ENCODE peak calls at places on chromosomes 4 and X, in seven cellular contexts. G, Y, M, Z, P, V and N are unnamed samples.

GRCh38 chr4:150136036-150136435 is 57.8 kb downstream of the DCLK2 start:
- DNase-seq in Y (no peak), V (no peak), G (no peak), M (no peak), Z (no peak), P (peak; percentile 72), N (no peak)

GRCh38 chr4:176340871-176341685 is 21.3 kb downstream of the SPCS3 start:
- DNase-seq in G (peak; percentile 47), Z (peak; percentile 38), M (no peak), V (peak; percentile 54), Y (no peak), P (peak; percentile 66), N (no peak)

GRCh38 chr4:47106561-47106960 is 75.2 kb downstream of the GABRB1 start:
- DNase-seq in P (peak; percentile 79), G (no peak), Y (no peak), V (no peak), Z (no peak), M (no peak), N (no peak)

GRCh38 chr4:166252487-166253402 is 379.7 kb downstream of the TLL1 start:
- DNase-seq in Y (no peak), P (no peak), M (no peak), Z (peak; percentile 28), V (peak; percentile 7), G (no peak), N (no peak)

GRCh38 chrX:74509989-74510388 is 88.7 kb downstream of the SLC16A2 start:
- DNase-seq in G (no peak), Y (no peak), P (peak; percentile 5), Z (no peak), M (no peak), V (no peak), N (no peak)

GRCh38 chrX:72307646-72308051 is 1.9 kb upstream of the CITED1 start:
- DNase-seq in P (no peak), M (no peak), G (no peak), Z (no peak), Y (no peak), V (peak; percentile 2), N (no peak)

GRCh38 chr4:122458625-122459024 is 2.1 kb upstream of the IL2 start:
- DNase-seq in G (no peak), Z (no peak), Y (peak; percentile 48), P (peak; percentile 17), M (no peak), V (peak; percentile 33), N (no peak)

GRCh38 chr4:173301518-173302201 is 32.5 kb downstream of the HMGB2 start:
- DNase-seq in M (peak; percentile 34), V (peak; percentile 57), Y (no peak), Z (peak; percentile 14), P (peak; percentile 66), G (no peak), N (no peak)

GRCh38 chr4:82623284-82623683 is 61.5 kb upstream of the TMEM150C start:
- DNase-seq in V (no peak), Y (no peak), P (no peak), G (no peak), Z (no peak), M (no peak), N (no peak)

GRCh38 chr4:3614731-3614980 is 82.4 kb upstream of the LRPAP1 start:
- DNase-seq in P (no peak), Y (no peak), G (no peak), V (no peak), Z (no peak), M (no peak), N (no peak)

GRCh38 chr4:131441004-131441688 is 1707.9 kb upstream of the PCDH10 start:
- DNase-seq in P (no peak), Y (no peak), Z (no peak), G (no peak), V (no peak), M (no peak), N (no peak)

GRCh38 chr4:167185465-167185864 is 48.8 kb downstream of the SPOCK3 start:
- DNase-seq in M (no peak), G (no peak), V (no peak), Y (no peak), Z (no peak), P (no peak), N (no peak)

GRCh38 chr4:8439914-8440490 is 521 bp downstream of the ACOX3 start:
- DNase-seq in Z (peak; percentile 35), Y (no peak), P (no peak), V (peak; percentile 63), G (peak; percentile 52), M (peak; percentile 24), N (no peak)

GRCh38 chr4:8439168-8439567 is 1.4 kb downstream of the ACOX3 start:
- DNase-seq in Z (no peak), V (no peak), G (no peak), M (no peak), Y (no peak), P (peak; percentile 61), N (no peak)

GRCh38 chr4:8438743-8439142 is 1.8 kb downstream of the ACOX3 start:
- DNase-seq in G (no peak), Y (no peak), M (no peak), P (no peak), V (peak; percentile 20), Z (no peak), N (no peak)

GRCh38 chr4:8441499-8442091 is 1.0 kb downstream of the TRMT44 start:
- DNase-seq in V (peak; percentile 45), Y (no peak), Z (no peak), P (no peak), M (no peak), G (no peak), N (no peak)

DNA sequence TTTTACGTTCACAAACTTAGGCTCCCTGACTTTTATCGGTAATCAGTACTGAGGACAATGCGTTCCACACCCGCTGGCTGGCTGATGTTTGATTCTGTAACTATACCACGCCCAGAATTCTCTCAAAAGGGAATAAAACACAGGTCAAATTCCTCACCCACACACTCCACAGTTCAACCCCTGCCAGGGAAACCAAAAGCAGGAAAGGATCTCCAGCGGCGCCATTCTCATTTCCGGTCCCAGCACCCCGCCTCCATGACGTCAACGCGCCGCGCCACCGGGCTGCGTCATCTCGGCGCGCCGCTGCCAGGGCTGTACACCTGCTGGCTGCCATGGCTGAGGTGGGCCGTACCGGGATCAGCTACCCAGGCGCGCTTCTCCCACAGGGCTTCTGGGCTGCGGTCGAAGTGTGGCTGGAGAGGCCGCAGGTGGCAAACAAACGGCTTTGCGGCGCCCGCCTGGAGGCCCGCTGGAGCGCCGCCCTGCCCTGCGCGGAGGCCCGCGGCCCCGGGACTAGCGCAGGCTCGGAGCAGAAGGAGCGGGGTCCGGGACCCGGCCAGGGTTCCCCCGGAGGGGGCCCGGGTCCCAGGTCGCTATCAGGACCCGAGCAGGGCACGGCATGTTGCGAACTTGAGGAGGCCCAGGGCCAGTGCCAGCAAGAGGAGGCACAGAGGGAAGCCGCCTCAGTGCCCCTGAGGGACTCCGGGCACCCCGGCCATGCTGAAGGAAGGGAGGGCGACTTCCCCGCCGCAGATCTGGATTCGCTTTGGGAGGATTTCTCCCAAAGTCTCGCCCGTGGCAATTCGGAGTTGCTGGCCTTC is at the start of the genes ACOX3 and TRMT44:
- DNase-seq in Z (peak; percentile 87), V (peak; percentile 92), Y (peak; percentile 97), M (peak; percentile 88), G (peak; percentile 97), P (peak; percentile 88), N (peak; percentile 93)
- TF ChIP-seq POLR2A in Z (peak; percentile 60), V (peak; percentile 83), Y (peak; percentile 42), M (peak; percentile 68), G (peak; percentile 65), P (peak; percentile 90), N (peak; percentile 66)

DNA sequence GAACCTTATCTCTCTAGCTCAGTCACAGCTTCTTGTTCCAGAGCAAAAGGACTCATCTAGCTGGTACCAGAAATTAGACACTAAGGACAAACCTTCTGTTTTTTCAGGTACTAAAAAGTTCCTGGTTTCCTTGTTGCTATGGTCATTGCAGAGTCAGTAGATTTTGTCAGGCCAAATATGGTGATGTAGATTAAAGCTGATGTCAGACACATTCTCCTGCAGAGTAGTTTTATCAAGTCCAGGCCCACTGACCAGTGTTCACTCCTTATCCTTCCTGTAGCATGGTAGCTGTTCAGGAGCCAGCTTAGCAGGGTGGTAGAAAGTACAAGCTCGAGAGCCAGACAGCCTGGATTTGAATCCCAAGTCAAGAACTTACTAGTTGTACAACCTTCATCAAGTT is 17.8 kb downstream of the OCRL start:
- DNase-seq in Y (no peak), Z (no peak), M (no peak), V (peak; percentile 51), P (peak; percentile 10), G (no peak), N (no peak)
- H3K9me3 ChIP-seq in Y (no peaks in the 10 kb centered on the region), Z (no peaks in the 10 kb centered on the region), M (no peaks in the 10 kb centered on the region), V (no peaks in the 10 kb centered on the region), P (no peaks in the 10 kb centered on the region), G (no peaks in the 10 kb centered on the region), N (no peaks in the 10 kb centered on the region)

GRCh38 chr4:186105721-186106335 is 1.3 kb downstream of the FAM149A start:
- DNase-seq in Z (no peak), Y (peak; percentile 54), P (no peak), G (no peak), V (peak; percentile 2), M (no peak), N (no peak)

GRCh38 chr4:186108391-186108790 is 3.9 kb downstream of the FAM149A start:
- DNase-seq in M (no peak), V (no peak), Z (no peak), P (no peak), G (no peak), Y (no peak), N (no peak)

GRCh38 chr4:186102931-186103330 is 1.6 kb upstream of the FAM149A start:
- DNase-seq in Z (no peak), M (no peak), Y (no peak), V (no peak), P (no peak), G (no peak), N (no peak)

GRCh38 chr4:186104895-186105720 is 604 bp downstream of the FAM149A start:
- DNase-seq in G (no peak), P (no peak), Y (peak; percentile 51), Z (no peak), M (peak; percentile 23), V (no peak), N (no peak)

DNA sequence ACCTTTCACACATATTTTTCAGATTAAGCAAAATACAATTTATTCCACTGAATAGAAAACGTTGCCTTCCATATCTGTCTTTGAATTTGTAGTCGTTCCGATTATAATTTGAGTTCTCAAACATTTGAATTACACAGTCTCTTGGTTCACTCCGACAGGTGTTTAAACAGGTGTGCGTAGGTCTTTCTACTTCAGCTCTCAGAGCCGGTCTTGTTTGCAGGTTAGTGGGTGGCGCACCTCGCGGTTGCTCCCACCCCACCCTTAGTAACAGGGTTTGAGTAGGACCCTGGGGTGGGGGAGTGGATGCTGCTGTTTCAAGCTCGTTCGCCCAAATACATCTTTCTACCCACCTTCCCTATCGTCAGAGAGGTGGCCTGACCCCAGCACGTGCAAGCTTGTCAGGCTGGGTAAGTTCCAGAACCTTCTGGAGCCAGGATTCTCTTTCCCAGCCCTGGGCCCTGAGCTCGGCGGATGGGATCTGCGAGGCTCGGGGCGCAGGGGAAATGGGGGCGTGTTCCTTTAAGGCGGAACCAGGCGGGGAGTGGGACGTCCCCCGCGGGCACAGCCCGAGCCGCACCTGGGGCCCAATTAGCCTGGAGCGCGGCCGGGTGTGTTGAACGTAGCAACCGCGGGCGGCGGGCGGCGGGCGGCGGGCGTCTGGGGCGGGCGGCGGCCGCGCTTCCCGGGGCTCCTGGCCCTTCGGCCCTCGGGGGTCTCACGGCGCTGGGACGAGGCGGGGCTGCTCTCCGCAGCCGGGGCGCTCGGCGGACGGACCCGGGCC is at the start of gene FAM149A:
- DNase-seq in P (no peak), G (no peak), V (no peak), Z (no peak), Y (peak; percentile 87), M (peak; percentile 53), N (no peak)
- TF ChIP-seq POLR2A in P (no peak), G (no peak), V (no peak), Z (no peak), Y (peak; percentile 52), M (no peak), N (no peak)

GRCh38 chr4:168741281-168742173 is 244.7 kb downstream of the PALLD start:
- DNase-seq in G (no peak), M (no peak), P (no peak), V (no peak), Y (peak; percentile 50), Z (no peak), N (no peak)
- H3K9me3 ChIP-seq in G (no peaks in the 10 kb centered on the region), M (no peaks in the 10 kb centered on the region), P (no peaks in the 10 kb centered on the region), V (no peaks in the 10 kb centered on the region), Y (no peaks in the 10 kb centered on the region), Z (no peaks in the 10 kb centered on the region), N (no peaks in the 10 kb centered on the region)